ENCODE peak calls at places on chromosomes 16 and 17, in five cellular contexts. Y is Calu3, M is cerebellar nuclear complex, C is smooth muscle cell of the brain vasculature, P is aorta. L is an unnamed sample.
A peak's percentile ranks its signal among the peaks of the same experiment; 100 is the strongest.

GRCh38 chr17:66275651-66276050 is 26.8 kb upstream of the PRKCA start:
- DNase-seq in Y (peak; percentile 73), M (no peak), P (peak; percentile 67), C (peak; percentile 29), L (no peak)

GRCh38 chr17:57744195-57745170 is 616 bp downstream of the CCDC182 start:
- DNase-seq in Y (no peak), C (no peak), P (no peak), M (no peak), L (no peak)

GRCh38 chr17:12415031-12415430 is 250.7 kb upstream of the MYOCD start:
- DNase-seq in M (no peak), P (no peak), Y (no peak), C (no peak), L (no peak)

GRCh38 chr16:5412721-5413120 is 315.1 kb upstream of the EEF2KMT start:
- DNase-seq in P (no peak), M (no peak), C (no peak), Y (no peak), L (no peak)

GRCh38 chr16:23944381-23944780 is 108.6 kb downstream of the PRKCB start:
- DNase-seq in Y (no peak), C (no peak), P (no peak), M (no peak), L (no peak)

GRCh38 chr17:6455321-6455705 is 11.1 kb downstream of the PIMREG start:
- DNase-seq in M (no peak), P (peak; percentile 51), C (no peak), Y (no peak), L (peak; percentile 71)

GRCh38 chr17:29577778-29578211 is 9.3 kb downstream of the TP53I13 start:
- DNase-seq in C (no peak), M (no peak), Y (no peak), P (peak; percentile 77), L (no peak)

GRCh38 chr17:1073241-1073962 is 76.5 kb downstream of the TIMM22 start:
- DNase-seq in Y (no peak), M (no peak), C (no peak), P (no peak), L (no peak)

GRCh38 chr16:47726031-47726675 is 265.0 kb downstream of the PHKB start:
- DNase-seq in P (no peak), C (no peak), M (no peak), Y (no peak), L (no peak)

L was measured in colonic mucosa.